ENCODE peak calls at places on chromosomes 3 and 15, in six cellular contexts. I, R, Q, H, E and A are unnamed samples.

GRCh38 chr3:48601622-48601994 is 6.5 kb upstream of the COL7A1 start:
- DNase-seq in E (no peak), I (no peak), R (no peak), H (no peak), Q (no peak), A (no peak)

GRCh38 chr15:39756806-39757522 is 25.7 kb downstream of the FSIP1 start:
- DNase-seq in H (peak), E (no peak), R (no peak), Q (no peak), I (peak), A (peak)

GRCh38 chr3:10581251-10581650 is 75.9 kb upstream of the ATP2B2 start:
- DNase-seq in I (no peak), Q (no peak), E (no peak), H (no peak), R (no peak), A (no peak)

GRCh38 chr3:8893001-8893400 is 70.3 kb downstream of the RAD18 start:
- DNase-seq in R (no peak), E (no peak), H (no peak), Q (no peak), I (no peak), A (no peak)

GRCh38 chr15:96361309-96362000 is 31.0 kb downstream of the NR2F2 start:
- DNase-seq in E (no peak), I (no peak), Q (no peak), H (no peak), R (no peak), A (no peak)

GRCh38 chr3:112378989-112379692 is 46.2 kb downstream of the CD200 start:
- DNase-seq in H (no peak), R (peak), E (no peak), Q (no peak), I (peak), A (no peak)

GRCh38 chr3:174132006-174132405 is 727.1 kb upstream of the NAALADL2 start:
- DNase-seq in R (no peak), H (no peak), E (no peak), I (no peak), Q (no peak), A (no peak)

GRCh38 chr15:92582206-92582605 is 73.4 kb downstream of the FAM174B start:
- DNase-seq in R (no peak), I (no peak), Q (no peak), H (no peak), E (no peak), A (no peak)

GRCh38 chr3:127986803-127987202 is 65.4 kb upstream of the SEC61A1 start:
- DNase-seq in Q (no peak), H (no peak), I (no peak), E (no peak), R (no peak), A (no peak)

GRCh38 chr3:126344380-126345041 is 12.7 kb downstream of the KLF15 start:
- DNase-seq in Q (peak), H (no peak), E (no peak), R (no peak), I (no peak), A (no peak)

GRCh38 chr3:64352596-64352989 is 127.3 kb upstream of the PRICKLE2 start:
- DNase-seq in E (no peak), Q (no peak), R (no peak), H (no peak), I (no peak), A (no peak)

GRCh38 chr3:100893590-100893989 is 99.6 kb downstream of the ABI3BP start:
- DNase-seq in H (peak), E (no peak), Q (peak), R (peak), I (peak), A (no peak)

GRCh38 chr15:20346082-20346805 is 195.4 kb downstream of the GOLGA6L6 start:
- DNase-seq in E (peak), I (no peak), R (no peak), Q (no peak), H (no peak), A (peak)

GRCh38 chr3:123258811-123259420 is 57.2 kb downstream of the SEC22A start:
- DNase-seq in Q (no peak), I (peak), E (no peak), R (peak), H (peak), A (no peak)

GRCh38 chr3:158845748-158846350 is 44.0 kb downstream of the MFSD1 start:
- DNase-seq in I (peak), R (peak), H (peak), Q (no peak), E (peak), A (peak)

GRCh38 chr3:127784283-127784682 is 38.0 kb downstream of the MGLL start:
- DNase-seq in H (no peak), Q (no peak), E (no peak), R (no peak), I (no peak), A (no peak)

GRCh38 chr15:56325186-56325585 is 40.0 kb upstream of the TEX9 start:
- DNase-seq in H (no peak), R (peak), I (peak), E (no peak), Q (no peak), A (no peak)

GRCh38 chr3:177300039-177300833 is 103.0 kb upstream of the TBL1XR1 start:
- DNase-seq in I (no peak), H (no peak), E (peak), Q (no peak), R (peak), A (no peak)

GRCh38 chr15:93037341-93038063 is 51.5 kb downstream of the RGMA start:
- DNase-seq in E (no peak), R (peak), I (no peak), Q (peak), H (no peak), A (peak)

GRCh38 chr3:88203537-88204143 is 53.9 kb downstream of the C3orf38 start:
- DNase-seq in I (peak), R (peak), E (peak), H (peak), Q (peak), A (peak)